ENCODE peak calls at places on chromosomes 5 and 9, in nine cellular contexts. L is activated T-helper 9 cell treated with anti-CD3 and anti-CD28 coated beads, Interleukin-2, amount 50 U/mL, for 16 hours; O is nucleus accumbens; E is GDM1; G is NCI-H748 treated with DMSO at 0.1 percent for 48 hours; X is Daoy; P is SJCRH30; F is psoas muscle; D is AG09309. Q is an unnamed sample.

GRCh38 chr5:98096155-98096554 is 677.3 kb upstream of the RGMB start:
- DNase-seq in E (no peak), L (no peak), G (no peak), X (no peak), P (no peak), O (no peak), D (no peak), F (no peak), Q (no peak)

GRCh38 chr9:22244141-22245011 is 202.2 kb upstream of the DMRTA1 start:
- DNase-seq in O (no peak), G (peak; percentile 45), L (no peak), D (no peak), X (no peak), F (peak; percentile 45), P (peak; percentile 56), E (peak; percentile 8), Q (no peak)

GRCh38 chr5:113214026-113214425 is 220.8 kb downstream of the TSSK1B start:
- DNase-seq in X (no peak), D (no peak), F (no peak), O (no peak), G (no peak), L (no peak), P (peak; percentile 31), E (no peak), Q (no peak)

GRCh38 chr5:114324282-114324681 is 37.6 kb upstream of the KCNN2 start:
- DNase-seq in O (no peak), F (no peak), E (no peak), P (no peak), X (no peak), D (no peak), L (no peak), G (no peak), Q (no peak)

GRCh38 chr5:169020102-169020501 is 280.8 kb downstream of the SLIT3 start:
- DNase-seq in O (no peak), F (no peak), L (no peak), G (no peak), X (peak; percentile 41), P (peak; percentile 15), D (no peak), E (no peak), Q (no peak)

GRCh38 chr5:60959156-60959555 is 14.2 kb downstream of the NDUFAF2 start:
- DNase-seq in P (no peak), G (peak; percentile 13), O (no peak), D (no peak), E (no peak), L (no peak), F (no peak), X (no peak), Q (no peak)

GRCh38 chr5:75050415-75050814 is 1.9 kb downstream of the GCNT4 start:
- DNase-seq in L (no peak), F (no peak), D (no peak), X (peak; percentile 52), G (no peak), P (peak; percentile 32), E (no peak), O (no peak), Q (no peak)

GRCh38 chr9:16413509-16414016 is 456.9 kb downstream of the BNC2 start:
- DNase-seq in P (no peak), D (peak; percentile 94), E (no peak), O (no peak), G (no peak), L (no peak), X (no peak), F (no peak), Q (no peak)

GRCh38 chr9:21153688-21154608 is 12.3 kb upstream of the IFNW1 start:
- DNase-seq in D (no peak), E (peak; percentile 32), G (no peak), O (no peak), P (peak; percentile 57), L (no peak), X (no peak), F (no peak), Q (no peak)

GRCh38 chr5:175809531-175810121 is 61.8 kb upstream of the CPLX2 start:
- DNase-seq in F (no peak), X (peak; percentile 92), O (no peak), P (peak; percentile 58), D (peak; percentile 76), L (no peak), E (no peak), G (no peak), Q (no peak)

GRCh38 chr9:115262952-115263351 is 145.0 kb upstream of the TNC start:
- DNase-seq in G (peak; percentile 88), O (no peak), D (no peak), F (no peak), E (no peak), P (no peak), L (no peak), X (peak; percentile 71), Q (no peak)

GRCh38 chr5:15496886-15497285 is 3.1 kb upstream of the FBXL7 start:
- DNase-seq in F (no peak), G (no peak), O (no peak), D (no peak), E (no peak), P (no peak), X (peak; percentile 34), L (no peak), Q (no peak)